ENCODE peak calls at places on chromosome 15, in nine cellular contexts. D is cardiac fibroblast, A is esophagus squamous epithelium, W is tibial nerve, U is A549, G is fibroblast of pulmonary artery, Z is fibroblast of the aortic adventitia, E is MM.1S, Q is Panc1. P is an unnamed sample.

GRCh38 chr15:68667800-68668625 is 89.2 kb downstream of the CORO2B start:
- DNase-seq in U (no peak), D (no peak), W (no peak), A (no peak), Q (no peak), Z (no peak), E (no peak), G (no peak), P (no peak)

GRCh38 chr15:83626171-83626802 is 27.6 kb upstream of the ADAMTSL3 start:
- DNase-seq in U (no peak), W (no peak), Q (no peak), Z (peak; percentile 33), G (peak; percentile 11), E (no peak), A (no peak), D (peak; percentile 11), P (no peak)

GRCh38 chr15:81190922-81191507 is 5.7 kb upstream of the IL16 start:
- DNase-seq in U (no peak), W (no peak), D (peak; percentile 13), A (no peak), G (no peak), E (no peak), Z (no peak), Q (no peak), P (no peak)

GRCh38 chr15:77629070-77630030 is 3.4 kb downstream of the LINGO1 start:
- DNase-seq in A (no peak), G (no peak), Z (no peak), D (no peak), E (no peak), U (no peak), W (no peak), Q (no peak), P (no peak)

GRCh38 chr15:47857384-47858168 is 140.3 kb downstream of the SEMA6D start:
- DNase-seq in D (no peak), U (no peak), G (no peak), Z (no peak), W (no peak), Q (no peak), E (peak; percentile 39), A (no peak), P (no peak)

GRCh38 chr15:38576261-38576660 is 11.6 kb upstream of the RASGRP1 start:
- DNase-seq in E (no peak), U (no peak), G (no peak), Z (no peak), A (no peak), D (no peak), W (no peak), Q (no peak), P (no peak)

GRCh38 chr15:70523634-70524033 is 239.7 kb downstream of the UACA start:
- DNase-seq in U (no peak), A (no peak), D (no peak), E (no peak), Z (no peak), Q (no peak), G (no peak), W (no peak), P (no peak)

GRCh38 chr15:69380726-69381105 is 33.4 kb upstream of the KIF23 start:
- DNase-seq in G (no peak), A (no peak), D (no peak), E (no peak), U (no peak), W (no peak), Z (no peak), Q (no peak), P (no peak)

GRCh38 chr15:64688770-64689169 is 86.6 kb downstream of the RBPMS2 start:
- DNase-seq in G (no peak), D (no peak), U (no peak), W (no peak), Z (no peak), A (no peak), Q (no peak), E (no peak), P (no peak)

GRCh38 chr15:64693134-64693533 is 82.3 kb downstream of the RBPMS2 start:
- DNase-seq in A (no peak), G (peak; percentile 93), Z (peak; percentile 94), U (peak; percentile 57), W (peak; percentile 28), D (peak; percentile 92), E (no peak), Q (no peak), P (peak; percentile 75)

GRCh38 chr15:64690008-64690407 is 85.4 kb downstream of the RBPMS2 start:
- DNase-seq in E (no peak), Q (no peak), W (no peak), U (no peak), G (no peak), Z (no peak), D (no peak), A (no peak), P (no peak)

GRCh38 chr15:64692166-64692565 is 83.2 kb downstream of the RBPMS2 start:
- DNase-seq in U (no peak), G (no peak), D (no peak), Z (no peak), Q (no peak), A (no peak), W (no peak), E (no peak), P (no peak)

DNA sequence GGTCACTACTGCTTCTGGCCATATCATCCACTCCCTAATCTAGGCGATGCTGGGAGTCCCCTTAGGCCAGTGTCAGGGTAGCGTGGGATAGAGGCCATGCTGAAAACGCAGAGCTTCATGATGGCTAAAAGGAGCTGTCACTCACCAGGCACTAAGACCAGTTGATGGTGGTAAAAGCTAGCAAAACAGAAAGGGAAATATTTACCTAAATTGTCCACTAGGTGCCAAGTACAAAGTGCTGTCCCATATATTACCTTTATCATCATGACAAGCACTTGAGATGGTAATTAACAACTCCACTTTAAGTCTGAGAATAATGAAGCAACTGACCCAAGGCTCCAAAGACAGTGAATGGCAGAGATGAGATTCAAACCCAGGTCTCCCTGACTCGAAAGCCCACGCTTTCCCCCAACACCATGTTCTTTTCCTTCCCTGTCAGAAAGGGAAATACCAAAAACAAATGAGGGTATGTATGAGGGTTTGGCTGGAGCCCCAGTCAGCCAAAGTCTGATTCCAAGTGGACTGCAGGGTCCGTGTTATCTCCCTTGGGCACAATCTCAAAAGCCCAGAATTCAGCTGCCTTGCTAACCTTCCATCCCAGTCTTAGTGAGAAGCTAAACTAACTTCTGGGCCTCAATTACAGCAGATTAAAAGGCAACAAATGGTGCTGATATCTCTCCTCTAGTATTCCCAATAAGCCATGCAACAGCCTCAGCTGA is 84.7 kb downstream of the RBPMS2 start:
- DNase-seq in A (no peak), Q (no peak), D (peak; percentile 43), U (no peak), E (no peak), G (no peak), Z (peak; percentile 54), W (no peak), P (no peak)
- H3K4me3 ChIP-seq in A (no peak overlapping the region), Q (no peak overlapping the region), D (no peak overlapping the region), U (no peak overlapping the region), E (no peak overlapping the region), G (no peak overlapping the region), Z (no peak overlapping the region), W (no peak overlapping the region), P (no peak overlapping the region)

DNA sequence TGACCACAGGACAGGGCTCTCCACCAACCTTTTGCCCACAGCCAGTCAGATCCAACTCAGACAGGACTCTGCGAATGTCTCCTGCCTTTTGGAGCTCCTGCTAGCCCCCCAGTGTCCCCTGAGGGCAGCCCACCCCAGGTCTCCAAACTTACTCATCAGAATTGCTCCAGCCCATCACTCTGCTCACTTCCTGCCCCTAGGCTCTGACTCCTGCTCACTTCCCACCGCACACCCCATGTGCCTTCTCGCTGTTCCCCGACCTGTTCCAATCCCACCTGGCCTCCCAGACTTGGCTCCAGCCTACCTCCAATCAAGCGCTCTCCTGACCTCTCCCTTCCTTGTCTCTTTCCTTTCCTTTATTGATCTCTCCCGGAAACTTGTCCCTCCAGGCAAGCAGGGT is 5.9 kb upstream of the STRA6 start:
- DNase-seq in Z (no peak), U (no peak), G (no peak), W (no peak), Q (no peak), E (no peak), A (no peak), D (no peak), P (no peak)
- H3K4me3 ChIP-seq in Z (no peak overlapping the region), U (no peak overlapping the region), G (no peak overlapping the region), W (no peak overlapping the region), Q (no peak overlapping the region), E (no peak overlapping the region), A (no peak overlapping the region), D (no peak overlapping the region), P (no peak overlapping the region)

GRCh38 chr15:35120173-35120572 is 35.1 kb upstream of the NANOGP8 start:
- DNase-seq in E (no peak), W (no peak), A (no peak), Q (no peak), G (no peak), D (no peak), U (no peak), Z (no peak), P (no peak)
- H3K4me3 ChIP-seq in E (no peak overlapping the region), W (no peak overlapping the region), A (no peak overlapping the region), Q (no peak overlapping the region), G (no peak overlapping the region), D (no peak overlapping the region), U (no peak overlapping the region), Z (no peak overlapping the region), P (no peak overlapping the region)

GRCh38 chr15:85837881-85838280 is 43.2 kb upstream of the KLHL25 start:
- DNase-seq in U (no peak), A (no peak), D (no peak), E (no peak), W (no peak), Q (no peak), Z (no peak), G (no peak), P (no peak)

GRCh38 chr15:85840079-85840801 is 45.5 kb upstream of the KLHL25 start:
- DNase-seq in W (peak; percentile 67), E (peak; percentile 88), U (peak; percentile 90), Z (peak; percentile 55), A (no peak), Q (no peak), D (peak; percentile 66), G (peak; percentile 64), P (no peak)

GRCh38 chr15:85838655-85839054 is 43.9 kb upstream of the KLHL25 start:
- DNase-seq in D (no peak), G (no peak), E (no peak), Q (no peak), A (no peak), Z (no peak), W (no peak), U (no peak), P (no peak)

GRCh38 chr15:85839637-85840036 is 44.9 kb upstream of the KLHL25 start:
- DNase-seq in W (no peak), G (no peak), Z (no peak), A (no peak), D (no peak), U (no peak), E (no peak), Q (no peak), P (no peak)

GRCh38 chr15:85840802-85841152 is 46.1 kb upstream of the KLHL25 start:
- DNase-seq in G (no peak), Z (no peak), A (no peak), U (no peak), E (no peak), D (no peak), Q (no peak), W (no peak), P (no peak)
- H3K4me3 ChIP-seq in G (no peak overlapping the region), Z (peak overlapping the region; percentile 56), A (no peak overlapping the region), U (no peak overlapping the region), E (peak overlapping the region; percentile 49), D (no peak overlapping the region), Q (no peak overlapping the region), W (no peak overlapping the region), P (no peak overlapping the region)